ENCODE peak calls at places on chromosomes 12 and 14, in ten cellular contexts. Z is T-cell; D is SIG-M5; Q is A549; F is dermis blood vessel endothelial cell; I is activated naive CD4-positive, alpha-beta T cell treated with anti-CD3 and anti-CD28 coated beads, Interleukin-2, amount 50 U/mL, for 16 hours; H is renal cortical epithelial cell; P is non-pigmented ciliary epithelial cell; E is COR-L47; C is ecto neural progenitor cell. X is an unnamed sample.
A peak's percentile ranks its signal among the peaks of the same experiment; 100 is the strongest.

GRCh38 chr12:124995200-124995961 is 1.9 kb downstream of the BRI3BP start:
- DNase-seq in D (no peak), Q (no peak), I (no peak), H (no peak), F (no peak), C (no peak), E (no peak), P (no peak), Z (no peak), X (no peak)

GRCh38 chr14:88195676-88196075 is 127.4 kb downstream of the KCNK10 start:
- DNase-seq in I (no peak), C (peak; percentile 59), H (no peak), F (no peak), P (no peak), E (no peak), Q (no peak), Z (no peak), D (no peak), X (peak; percentile 27)

GRCh38 chr12:56221757-56222530 is at the start of gene RNF41:
- DNase-seq in D (peak; percentile 77), C (peak; percentile 99), H (peak; percentile 94), Z (peak; percentile 93), I (peak; percentile 91), F (peak; percentile 97), Q (peak; percentile 97), E (peak; percentile 93), P (peak; percentile 92), X (peak; percentile 94)

GRCh38 chr12:12723681-12724420 is 6.7 kb downstream of the CDKN1B start:
- DNase-seq in D (no peak), E (no peak), P (no peak), F (peak; percentile 59), Q (peak; percentile 33), C (peak; percentile 78), I (peak; percentile 48), H (no peak), Z (peak; percentile 48), X (peak; percentile 63)

GRCh38 chr12:69456239-69456638 is 13.9 kb upstream of the FRS2 start:
- DNase-seq in P (no peak), C (no peak), H (no peak), E (no peak), D (no peak), Z (no peak), F (no peak), I (no peak), Q (no peak), X (no peak)

GRCh38 chr12:94080684-94081009 is 67.7 kb upstream of the PLXNC1 start:
- DNase-seq in D (no peak), Z (no peak), Q (no peak), P (no peak), F (no peak), E (no peak), H (no peak), I (no peak), C (no peak), X (no peak)

GRCh38 chr14:104728631-104729030 is 4.6 kb downstream of the ADSS1 start:
- DNase-seq in C (no peak), Z (no peak), F (no peak), P (no peak), E (no peak), Q (no peak), H (no peak), D (no peak), I (no peak), X (no peak)

GRCh38 chr14:70268760-70269159 is 80.0 kb upstream of the SLC8A3 start:
- DNase-seq in E (peak; percentile 49), Z (no peak), H (no peak), C (no peak), I (no peak), P (no peak), Q (no peak), D (no peak), F (no peak), X (no peak)

GRCh38 chr12:109591041-109591440 is 17.4 kb downstream of the MVK start:
- DNase-seq in H (no peak), D (no peak), I (no peak), E (no peak), P (no peak), Q (no peak), F (no peak), C (no peak), Z (no peak), X (peak; percentile 54)

GRCh38 chr14:65349100-65349499 is 63.4 kb upstream of the FUT8 start:
- DNase-seq in Q (no peak), F (no peak), I (no peak), H (peak; percentile 70), E (no peak), C (no peak), Z (no peak), P (no peak), D (no peak), X (no peak)

GRCh38 chr14:73426877-73427276 is 31.5 kb downstream of the NUMB start:
- DNase-seq in Z (no peak), H (peak; percentile 58), I (no peak), Q (no peak), E (no peak), P (peak; percentile 40), C (no peak), D (no peak), F (peak; percentile 75), X (no peak)

GRCh38 chr14:73244541-73244940 is 7.2 kb downstream of the PAPLN start:
- DNase-seq in F (no peak), E (no peak), I (no peak), P (no peak), Z (no peak), C (no peak), D (no peak), Q (no peak), H (no peak), X (no peak)

GRCh38 chr12:105862163-105862821 is 276.5 kb downstream of the NUAK1 start:
- DNase-seq in C (no peak), D (no peak), Q (no peak), I (no peak), H (no peak), P (no peak), Z (no peak), E (no peak), F (no peak), X (no peak)